ENCODE peak calls at places on chromosome 12, in seven cellular contexts. Z is SJCRH30, R is stomach, S is IMR-90, K is upper lobe of left lung, O is GM23338, L is adipocyte. X is an unnamed sample. For H3K36me3 and H3K4me1, the result is how much of the 10 kb centered on the place peaks cover.

GRCh38 chr12:71767183-71767582 is 12.5 kb downstream of the RAB21 start:
- DNase-seq in K (no peak), Z (no peak), O (no peak), L (no peak), S (no peak), R (no peak), X (no peak)

GRCh38 chr12:46371718-46372130 is 849 bp downstream of the SLC38A2 start:
- DNase-seq in O (no peak), L (peak), R (peak), S (peak), Z (no peak), K (peak), X (peak)

GRCh38 chr12:12673296-12673695 is 22.7 kb downstream of the GPR19 start:
- DNase-seq in O (no peak), L (no peak), R (no peak), Z (no peak), S (peak), K (no peak), X (no peak)

GRCh38 chr12:4649358-4649661 is 396 bp downstream of the NDUFA9 start:
- DNase-seq in S (no peak), R (no peak), O (no peak), K (no peak), L (no peak), Z (no peak), X (no peak)

GRCh38 chr12:31768046-31768445 is 39.2 kb upstream of the AMN1 start:
- DNase-seq in O (no peak), K (no peak), R (no peak), L (no peak), Z (peak), S (no peak), X (no peak)

GRCh38 chr12:4960030-4960429 is 50.3 kb downstream of the KCNA1 start:
- DNase-seq in S (no peak), K (peak), O (no peak), R (no peak), L (no peak), Z (no peak), X (no peak)

GRCh38 chr12:93879476-93880376 is 202.6 kb downstream of the CRADD start:
- DNase-seq in L (peak), O (no peak), Z (no peak), R (no peak), K (no peak), S (peak), X (no peak)

GRCh38 chr12:80838708-80839107 is 99.0 kb downstream of the LIN7A start:
- DNase-seq in K (no peak), Z (no peak), R (no peak), S (no peak), L (peak), O (no peak), X (no peak)

GRCh38 chr12:91343010-91343409 is 160.4 kb upstream of the DCN start:
- DNase-seq in O (no peak), Z (no peak), R (no peak), S (no peak), L (no peak), K (no peak), X (no peak)

GRCh38 chr12:15154108-15154507 is 67.1 kb downstream of the RERG start:
- DNase-seq in Z (no peak), K (no peak), R (no peak), L (no peak), O (no peak), S (no peak), X (peak)

GRCh38 chr12:42336286-42336685 is 10.3 kb downstream of the PPHLN1 start:
- DNase-seq in S (no peak), L (no peak), K (no peak), R (no peak), O (no peak), Z (no peak), X (no peak)
- H3K4me3 ChIP-seq in S (no peak), L (no peak), K (no peak), R (no peak), O (no peak), Z (no peak), X (no peak)

GRCh38 chr12:57057037-57057436 is 7.1 kb upstream of the MYO1A start:
- DNase-seq in Z (no peak), L (no peak), S (no peak), R (no peak), O (no peak), K (no peak), X (no peak)
- H3K36me3 ChIP-seq in Z (under half), L (under half), S (under half), R (under half), O (under half), K (under half), X (under half)

DNA sequence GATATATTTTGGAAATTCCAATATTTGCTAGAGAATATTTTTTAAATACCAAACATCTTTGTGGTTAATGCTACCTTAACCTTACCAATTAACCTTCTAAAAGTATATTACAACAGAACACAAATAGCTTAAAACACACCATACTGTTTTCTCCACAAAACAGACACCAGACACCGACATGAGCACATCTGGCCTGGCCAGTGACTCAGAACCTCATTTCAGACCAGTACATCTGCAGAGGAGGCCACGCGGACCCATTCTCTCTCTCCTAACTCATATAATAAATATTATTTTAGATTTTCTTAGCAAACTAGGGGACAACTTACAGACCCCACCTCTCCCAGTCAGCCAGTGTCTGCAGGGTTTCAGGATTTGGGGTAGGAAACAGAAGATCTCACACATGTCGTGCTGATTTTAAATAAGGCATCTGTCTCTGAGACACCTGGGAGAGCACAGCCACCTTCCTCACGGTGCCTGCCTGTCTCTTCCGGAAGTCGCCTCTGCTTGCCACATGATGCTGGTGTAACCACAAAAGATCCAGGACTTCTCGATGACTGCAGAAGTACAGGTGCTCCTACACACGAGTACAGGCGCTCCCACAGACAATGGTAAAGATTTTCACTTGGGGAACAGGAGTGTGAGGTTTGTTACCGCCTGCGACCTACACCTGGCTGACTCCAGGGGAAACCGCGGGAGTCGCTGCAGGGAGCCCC is 9.7 kb upstream of the ANKLE2 start:
- DNase-seq in S (peak), R (no peak), L (peak), Z (no peak), K (no peak), O (no peak), X (no peak)
- H3K4me1 ChIP-seq in S (under half), R (under half), L (under half), Z (under half), K (under half), O (under half), X (under half)

DNA sequence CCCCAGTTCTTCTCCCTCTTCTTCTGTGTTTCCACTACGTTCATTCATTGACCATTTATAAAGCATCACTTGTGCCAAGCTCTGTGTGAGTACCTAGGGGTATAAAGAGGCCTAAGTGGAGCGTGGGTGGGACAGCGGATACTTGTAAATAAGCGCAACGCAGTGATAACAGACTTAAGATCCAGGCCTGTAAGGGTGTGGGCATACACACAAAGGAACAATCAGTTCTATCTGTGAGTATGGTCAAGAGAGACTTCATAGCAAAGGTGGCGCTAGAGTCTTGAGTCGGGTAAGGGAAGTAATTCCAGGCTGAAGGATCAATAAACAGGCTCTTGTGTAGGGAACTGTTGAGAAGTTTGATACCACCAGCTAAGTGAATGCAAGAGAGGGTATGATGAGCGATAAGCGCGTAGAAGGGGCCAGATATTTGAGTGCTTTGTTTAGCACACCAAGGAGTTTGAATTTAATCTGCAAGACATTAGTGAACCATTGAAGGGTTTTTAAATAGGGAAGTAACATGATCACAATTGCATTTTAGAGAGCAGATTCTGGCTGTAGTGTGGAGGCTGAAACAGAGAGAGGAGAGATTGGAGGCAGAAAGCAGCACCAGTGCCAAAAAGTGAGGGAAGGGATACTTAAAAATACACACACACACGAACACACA is 1.0 kb upstream of the GXYLT1 start:
- DNase-seq in K (no peak), R (no peak), S (peak), L (no peak), Z (no peak), O (peak), X (no peak)
- H3K4me3 ChIP-seq in K (peak), R (peak), S (no peak), L (peak), Z (peak), O (peak), X (no peak)

X was measured in BE2C.